ENCODE peak calls at places on chromosomes 1 and 21, in ten cellular contexts. G, Y, Q, W, L, S, O, V, E and I are unnamed samples. For H3K9me3, the result is how much of the 10 kb centered on the place peaks cover.

GRCh38 chr1:83882906-83883305 is 116.0 kb downstream of the TTLL7 start:
- DNase-seq in G (no peak), Y (no peak), Q (no peak), W (peak), L (no peak), S (peak), O (no peak), V (no peak), E (peak), I (no peak)

GRCh38 chr1:91513160-91513559 is 12.5 kb downstream of the CDC7 start:
- DNase-seq in G (no peak), Y (no peak), Q (no peak), W (no peak), L (no peak), S (no peak), O (no peak), V (peak), E (peak), I (no peak)

GRCh38 chr1:28642056-28642846 is 616 bp downstream of the TAF12 start:
- DNase-seq in G (no peak), Y (no peak), Q (no peak), W (no peak), L (no peak), S (no peak), O (peak), V (peak), E (peak), I (no peak)

GRCh38 chr1:211735208-211736170 is 60.1 kb upstream of the NEK2 start:
- DNase-seq in G (no peak), Y (no peak), Q (peak), W (peak), L (no peak), S (peak), O (peak), V (no peak), E (peak), I (no peak)

GRCh38 chr1:212295579-212295978 is 10.4 kb downstream of the PPP2R5A start:
- DNase-seq in G (no peak), Y (no peak), Q (no peak), W (no peak), L (no peak), S (no peak), O (no peak), V (no peak), E (no peak), I (no peak)

GRCh38 chr1:94792876-94793605 is 27.1 kb upstream of the SLC44A3 start:
- DNase-seq in G (no peak), Y (no peak), Q (no peak), W (no peak), L (no peak), S (no peak), O (no peak), V (no peak), E (no peak), I (no peak)

GRCh38 chr1:226980565-226981385 is 40.7 kb downstream of the COQ8A start:
- DNase-seq in G (no peak), Y (no peak), Q (no peak), W (peak), L (no peak), S (no peak), O (no peak), V (no peak), E (no peak), I (no peak)

GRCh38 chr1:85573348-85573747 is 7.2 kb upstream of the CCN1 start:
- DNase-seq in G (no peak), Y (no peak), Q (no peak), W (no peak), L (no peak), S (no peak), O (no peak), V (no peak), E (peak), I (no peak)

GRCh38 chr1:62229932-62230331 is 35.3 kb downstream of the L1TD1 start:
- DNase-seq in G (no peak), Y (no peak), Q (no peak), W (peak), L (no peak), S (no peak), O (no peak), V (no peak), E (no peak), I (no peak)
- H3K27ac ChIP-seq in G (no peak), Y (no peak), Q (no peak), W (no peak), L (no peak), S (no peak), O (no peak), V (no peak), E (peak), I (no peak)

GRCh38 chr21:20603236-20603635 is 395.0 kb upstream of the NCAM2 start:
- DNase-seq in G (no peak), Y (no peak), Q (no peak), W (no peak), L (no peak), S (no peak), O (no peak), V (no peak), E (no peak), I (no peak)
- H3K9me3 ChIP-seq in G (under half), Y (under half), Q (under half), W (under half), L (under half), S (under half), O (under half), V (under half), E (under half), I (under half)

GRCh38 chr1:54309631-54310366 is 96.4 kb downstream of the SSBP3 start:
- DNase-seq in G (no peak), Y (no peak), Q (no peak), W (peak), L (no peak), S (no peak), O (no peak), V (no peak), E (no peak), I (no peak)

GRCh38 chr1:54311506-54311905 is 94.7 kb downstream of the SSBP3 start:
- DNase-seq in G (no peak), Y (no peak), Q (no peak), W (no peak), L (no peak), S (no peak), O (no peak), V (no peak), E (no peak), I (no peak)

GRCh38 chr1:54307305-54307704 is 98.9 kb downstream of the SSBP3 start:
- DNase-seq in G (no peak), Y (no peak), Q (no peak), W (no peak), L (no peak), S (no peak), O (no peak), V (no peak), E (no peak), I (no peak)

GRCh38 chr1:54312874-54313316 is 93.3 kb downstream of the SSBP3 start:
- DNase-seq in G (no peak), Y (no peak), Q (peak), W (peak), L (no peak), S (no peak), O (no peak), V (no peak), E (no peak), I (peak)

DNA sequence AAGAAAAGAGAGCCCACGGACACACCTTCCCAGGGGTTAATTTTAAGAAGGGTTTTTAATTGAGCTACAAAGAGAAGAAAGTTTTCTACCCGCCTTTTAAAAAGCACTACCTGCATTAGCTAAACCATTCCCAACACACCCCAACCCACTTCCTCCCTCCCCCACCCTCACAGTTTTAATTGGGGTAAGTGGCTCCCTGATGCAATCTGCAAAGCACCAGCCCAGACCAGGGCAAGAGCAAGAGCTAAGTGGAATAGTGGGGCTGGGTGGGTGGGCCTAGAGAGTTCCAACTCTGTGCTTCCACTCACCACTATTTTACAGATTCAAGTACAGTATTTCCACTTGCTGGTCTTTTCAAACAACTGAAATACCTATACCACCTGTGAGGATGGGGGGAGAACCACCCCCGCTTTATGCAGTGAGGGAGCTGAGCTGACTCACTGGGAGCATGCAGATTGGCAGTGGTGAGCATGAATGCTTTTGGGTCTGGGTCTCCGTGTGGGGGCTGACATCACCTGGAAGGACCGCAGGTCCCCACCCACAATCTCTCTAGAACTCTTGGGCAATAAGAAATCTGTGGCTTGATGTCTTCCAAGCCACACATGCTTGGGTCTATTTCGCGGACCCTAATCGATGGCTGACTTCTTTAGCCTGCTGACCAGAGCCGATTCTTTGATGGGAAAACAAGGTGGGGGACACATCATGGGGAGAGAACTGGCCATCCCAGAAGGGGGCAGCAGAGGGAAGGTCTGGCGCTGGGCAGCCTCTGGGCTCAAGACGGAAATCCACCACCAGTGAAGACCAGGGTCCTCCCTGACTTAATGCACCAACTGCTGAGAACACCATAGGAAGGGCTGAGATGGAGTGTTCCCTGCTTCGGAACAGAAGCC is 95.5 kb downstream of the SSBP3 start:
- DNase-seq in G (no peak), Y (no peak), Q (no peak), W (peak), L (no peak), S (peak), O (peak), V (no peak), E (peak), I (no peak)
- H3K27ac ChIP-seq in G (no peak), Y (no peak), Q (no peak), W (peak), L (no peak), S (no peak), O (no peak), V (no peak), E (no peak), I (no peak)

DNA sequence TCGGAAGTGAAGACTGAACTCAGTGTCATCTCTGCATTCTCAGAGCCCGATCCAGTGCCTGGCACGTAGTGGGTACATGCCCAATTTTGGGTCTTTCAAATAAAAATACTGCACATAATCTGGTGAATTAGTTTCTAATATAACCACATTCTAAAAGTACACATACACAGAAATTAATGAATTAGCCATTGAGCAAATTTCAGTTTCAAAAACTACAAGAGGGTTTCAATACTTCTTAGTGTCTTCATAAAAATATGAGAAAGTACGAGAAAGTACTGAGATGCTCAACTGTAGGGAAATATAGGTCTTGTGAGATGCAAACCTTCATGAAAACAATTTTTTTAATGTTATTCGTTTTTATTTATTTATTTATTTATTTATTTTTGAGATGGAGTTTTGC is 86.9 kb downstream of the SMYD2 start:
- DNase-seq in G (no peak), Y (no peak), Q (no peak), W (no peak), L (no peak), S (no peak), O (no peak), V (no peak), E (no peak), I (no peak)
- H3K9me3 ChIP-seq in G (under half), Y (under half), Q (under half), W (under half), L (under half), S (under half), O (under half), V (under half), E (under half), I (under half)

DNA sequence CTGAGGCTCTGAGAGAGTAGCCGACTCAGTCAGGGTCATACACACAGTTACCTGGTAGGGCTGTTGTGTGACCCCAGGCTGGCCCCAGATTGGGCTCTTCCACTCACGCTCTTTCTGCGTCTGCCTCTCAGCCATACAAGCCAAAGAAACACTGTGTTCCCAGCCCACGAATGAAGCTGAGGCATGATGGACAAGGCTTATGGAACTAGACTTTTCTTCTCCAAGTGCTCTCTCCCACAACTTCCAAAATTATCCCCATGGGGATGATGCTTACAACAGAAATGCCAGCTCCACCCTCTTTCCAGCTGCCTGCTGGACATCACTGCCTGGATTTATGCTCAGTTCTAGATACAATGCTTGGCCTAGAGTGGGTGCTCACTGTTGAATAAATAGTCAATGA is 102.8 kb upstream of the JUN start:
- DNase-seq in G (no peak), Y (no peak), Q (no peak), W (no peak), L (no peak), S (no peak), O (no peak), V (no peak), E (no peak), I (no peak)
- H3K27ac ChIP-seq in G (no peak), Y (peak), Q (no peak), W (no peak), L (no peak), S (no peak), O (no peak), V (no peak), E (no peak), I (peak)

GRCh38 chr1:248592655-248593054 is 4.8 kb downstream of the OR2T10 start:
- DNase-seq in G (no peak), Y (no peak), Q (no peak), W (no peak), L (no peak), S (no peak), O (no peak), V (no peak), E (no peak), I (no peak)

GRCh38 chr1:248589334-248589733 is 8.2 kb downstream of the OR2T10 start:
- DNase-seq in G (no peak), Y (no peak), Q (no peak), W (no peak), L (no peak), S (no peak), O (no peak), V (no peak), E (no peak), I (no peak)

GRCh38 chr1:248596615-248597014 is 885 bp downstream of the OR2T10 start:
- DNase-seq in G (no peak), Y (no peak), Q (no peak), W (no peak), L (no peak), S (no peak), O (no peak), V (no peak), E (peak), I (no peak)

GRCh38 chr1:248590055-248590454 is 7.4 kb downstream of the OR2T10 start:
- DNase-seq in G (no peak), Y (no peak), Q (no peak), W (no peak), L (no peak), S (no peak), O (no peak), V (no peak), E (no peak), I (no peak)

DNA sequence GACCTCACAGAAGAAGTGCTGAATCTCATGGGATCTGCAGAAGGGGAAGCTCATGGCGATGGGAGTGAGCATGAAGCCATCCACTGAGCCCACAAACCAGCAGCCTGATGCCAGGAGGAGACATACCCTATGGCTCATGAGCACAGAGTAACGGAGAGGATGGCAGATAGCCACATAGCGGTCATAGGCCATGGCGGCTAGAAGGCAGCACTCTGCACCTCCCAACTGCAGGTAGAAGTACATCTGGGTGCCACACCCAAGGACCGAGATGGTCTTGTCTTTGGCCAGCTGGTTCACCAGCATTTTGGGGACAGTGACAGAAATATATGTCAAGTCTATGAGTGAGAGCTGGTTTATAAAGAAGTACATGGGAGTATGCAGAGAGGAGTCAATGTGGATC is 4.3 kb downstream of the OR2T10 start:
- DNase-seq in G (no peak), Y (no peak), Q (no peak), W (no peak), L (no peak), S (no peak), O (no peak), V (no peak), E (no peak), I (no peak)
- H3K9me3 ChIP-seq in G (under half), Y (under half), Q (under half), W (half or more), L (under half), S (under half), O (under half), V (under half), E (under half), I (under half)

GRCh38 chr1:149962736-149963135 is 26.1 kb upstream of the MTMR11 start:
- DNase-seq in G (no peak), Y (no peak), Q (no peak), W (no peak), L (no peak), S (no peak), O (no peak), V (no peak), E (no peak), I (no peak)

GRCh38 chr1:149966405-149966804 is 29.7 kb upstream of the MTMR11 start:
- DNase-seq in G (no peak), Y (no peak), Q (peak), W (no peak), L (no peak), S (no peak), O (no peak), V (no peak), E (no peak), I (no peak)

GRCh38 chr1:149963358-149963757 is 26.7 kb upstream of the MTMR11 start:
- DNase-seq in G (no peak), Y (no peak), Q (no peak), W (no peak), L (no peak), S (no peak), O (no peak), V (no peak), E (no peak), I (no peak)

GRCh38 chr1:149965440-149965839 is 28.8 kb upstream of the MTMR11 start:
- DNase-seq in G (no peak), Y (no peak), Q (no peak), W (no peak), L (no peak), S (no peak), O (no peak), V (peak), E (no peak), I (no peak)

GRCh38 chr1:149962039-149962647 is 25.5 kb upstream of the MTMR11 start:
- DNase-seq in G (peak), Y (peak), Q (peak), W (peak), L (no peak), S (peak), O (peak), V (peak), E (peak), I (peak)
- H3K27ac ChIP-seq in G (no peak), Y (peak), Q (no peak), W (no peak), L (no peak), S (peak), O (no peak), V (no peak), E (no peak), I (peak)

GRCh38 chr21:8993943-8994639 is 1527.3 kb upstream of the TPTE start:
- DNase-seq in G (no peak), Y (no peak), Q (no peak), W (no peak), L (no peak), S (no peak), O (no peak), V (no peak), E (peak), I (no peak)
- H3K9me3 ChIP-seq in G (under half), Y (under half), Q (under half), W (half or more), L (under half), S (under half), O (under half), V (under half), E (under half), I (under half)